ENCODE peak calls at places on chromosomes 16 and 17, in four cellular contexts. E is activated T-cell treated with anti-CD3 and anti-CD28 coated beads for 1 hour; R is naive thymus-derived CD4-positive, alpha-beta T cell; B is upper lobe of right lung. V is an unnamed sample.

GRCh38 chr17:62219500-62219899 is 154.4 kb upstream of the MED13 start:
- DNase-seq in B (no peak), R (no peak), E (no peak), V (no peak)

GRCh38 chr17:80619535-80620235 is 75.0 kb downstream of the RPTOR start:
- DNase-seq in E (no peak), B (no peak), R (no peak), V (no peak)

GRCh38 chr17:61818225-61818624 is 45.1 kb downstream of the BRIP1 start:
- DNase-seq in E (no peak), B (no peak), R (no peak), V (no peak)

GRCh38 chr17:14790518-14790917 is 474.6 kb downstream of the PMP22 start:
- DNase-seq in B (no peak), R (no peak), E (no peak), V (no peak)

GRCh38 chr16:77335652-77336234 is 99.1 kb downstream of the ADAMTS18 start:
- DNase-seq in B (no peak), R (no peak), E (no peak), V (no peak)

GRCh38 chr16:51982715-51983680 is 563.9 kb downstream of the TOX3 start:
- DNase-seq in R (no peak), E (no peak), B (no peak), V (no peak)

GRCh38 chr17:75694536-75694935 is 26.7 kb upstream of the ITGB4 start:
- DNase-seq in R (no peak), E (no peak), B (no peak), V (no peak)

GRCh38 chr17:53749178-53749577 is 73.5 kb upstream of the KIF2B start:
- DNase-seq in E (no peak), R (no peak), B (no peak), V (no peak)

GRCh38 chr17:59512844-59513383 is 52.5 kb upstream of the DHX40 start:
- DNase-seq in E (no peak), B (no peak), R (no peak), V (no peak)

GRCh38 chr16:57614546-57615343 is 13.7 kb upstream of the ADGRG1 start:
- DNase-seq in E (no peak), B (peak), R (no peak), V (no peak)

GRCh38 chr16:76081936-76082335 is 195.3 kb upstream of the CNTNAP4 start:
- DNase-seq in E (no peak), R (no peak), B (no peak), V (no peak)

GRCh38 chr17:50498021-50498874 is 10.0 kb upstream of the MYCBPAP start:
- DNase-seq in R (no peak), B (no peak), E (no peak), V (no peak)

GRCh38 chr17:48276776-48277175 is 153.2 kb downstream of the SKAP1 start:
- DNase-seq in R (no peak), E (no peak), B (no peak), V (no peak)

GRCh38 chr17:58568050-58568830 is 53.8 kb upstream of the MTMR4 start:
- DNase-seq in R (no peak), B (no peak), E (no peak), V (no peak)

GRCh38 chr17:81841866-81842265 is 7.0 kb upstream of the PPP1R27 start:
- DNase-seq in B (no peak), R (no peak), E (no peak), V (no peak)

GRCh38 chr17:76556759-76557367 is 17.0 kb downstream of the PRCD start:
- DNase-seq in E (no peak), B (peak), R (no peak), V (no peak)

GRCh38 chr16:87487361-87487924 is 5.4 kb downstream of the ZCCHC14 start:
- DNase-seq in E (no peak), B (peak), R (no peak), V (peak)

GRCh38 chr17:28889996-28890395 is 7.5 kb downstream of the FLOT2 start:
- DNase-seq in R (no peak), E (no peak), B (no peak), V (no peak)

GRCh38 chr17:18261146-18261515 is 669 bp downstream of the MIEF2 start:
- DNase-seq in R (no peak), E (no peak), B (peak), V (no peak)

GRCh38 chr16:86609115-86609514 is 30.8 kb downstream of the FOXL1 start:
- DNase-seq in B (no peak), R (no peak), E (no peak), V (no peak)

GRCh38 chr16:30720086-30720485 is 21.1 kb downstream of the SRCAP start:
- DNase-seq in E (no peak), B (no peak), R (no peak), V (no peak)

GRCh38 chr16:78372302-78372701 is 272.8 kb downstream of the WWOX start:
- DNase-seq in R (no peak), B (no peak), E (no peak), V (no peak)